ENCODE peak calls at places on chromosomes 6 and 20, in five cellular contexts. K is HCT116, O is HepG2, T is ovary, P is DND-41. I is an unnamed sample.

GRCh38 chr20:6007094-6007528 is 46.7 kb downstream of the LRRN4 start:
- DNase-seq in K (no peak), O (peak; percentile 65), T (no peak), P (peak; percentile 19), I (no peak)

GRCh38 chr6:17847203-17847602 is 140.2 kb downstream of the KIF13A start:
- DNase-seq in K (no peak), O (no peak), T (no peak), P (no peak), I (no peak)

GRCh38 chr20:45316150-45317080 is 8.3 kb upstream of the MATN4 start:
- DNase-seq in K (no peak), O (no peak), T (no peak), P (no peak), I (no peak)

GRCh38 chr6:29828471-29828797 is 809 bp downstream of the HLA-G start:
- DNase-seq in K (no peak), O (no peak), T (no peak), P (no peak), I (no peak)

GRCh38 chr20:23923311-23923710 is 43.8 kb upstream of the CST5 start:
- DNase-seq in K (no peak), O (no peak), T (no peak), P (no peak), I (no peak)

GRCh38 chr20:32510601-32511357 is 74.4 kb downstream of the NOL4L start:
- DNase-seq in K (no peak), O (peak; percentile 44), T (no peak), P (peak; percentile 41), I (no peak)

GRCh38 chr20:50348118-50348517 is 157.5 kb downstream of the CEBPB start:
- DNase-seq in K (no peak), O (no peak), T (no peak), P (no peak), I (no peak)

GRCh38 chr6:143401636-143402370 is 48.7 kb downstream of the ADAT2 start:
- DNase-seq in K (no peak), O (no peak), T (no peak), P (no peak), I (no peak)

GRCh38 chr20:12970372-12970821 is 38.4 kb upstream of the SPTLC3 start:
- DNase-seq in K (no peak), O (peak; percentile 74), T (no peak), P (peak; percentile 12), I (peak; percentile 16)

GRCh38 chr6:84027340-84028183 is 6.0 kb upstream of the MRAP2 start:
- DNase-seq in K (no peak), O (no peak), T (no peak), P (no peak), I (no peak)

GRCh38 chr20:25217161-25218108 is 21.9 kb downstream of the ENTPD6 start:
- DNase-seq in K (no peak), O (no peak), T (no peak), P (no peak), I (no peak)

GRCh38 chr20:50257860-50258259 is 67.2 kb downstream of the CEBPB start:
- DNase-seq in K (no peak), O (no peak), T (no peak), P (no peak), I (no peak)

GRCh38 chr6:411402-412145 is 20.0 kb downstream of the IRF4 start:
- DNase-seq in K (no peak), O (no peak), T (no peak), P (no peak), I (no peak)

GRCh38 chr6:68279793-68280557 is 355.1 kb upstream of the ADGRB3 start:
- DNase-seq in K (no peak), O (no peak), T (no peak), P (no peak), I (no peak)

GRCh38 chr20:21398505-21399057 is 1.3 kb upstream of the NKX2-4 start:
- DNase-seq in K (no peak), O (no peak), T (no peak), P (no peak), I (no peak)
- H3K4me3 ChIP-seq in K (no peak overlapping the region), O (no peak overlapping the region), T (no peak overlapping the region), P (no peak overlapping the region), I (no peak overlapping the region)

DNA sequence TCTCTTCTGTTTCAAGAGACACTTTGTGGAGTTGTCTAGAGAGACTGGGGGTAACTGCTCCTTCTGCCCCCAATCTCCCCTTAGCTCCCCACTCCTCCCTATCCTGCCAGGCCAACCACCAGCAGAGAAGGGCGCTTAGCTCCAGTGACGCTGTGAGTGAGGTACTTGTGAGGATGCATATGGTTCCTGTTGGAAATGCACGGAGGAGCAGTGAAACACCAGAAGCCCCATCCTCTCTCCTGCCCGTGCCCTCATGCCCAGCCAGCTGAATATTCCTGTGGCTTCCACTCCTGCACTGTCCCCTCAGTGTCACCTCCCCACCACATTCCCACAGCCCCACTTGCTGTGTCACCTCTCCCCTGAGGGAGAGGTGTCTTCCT is 11.9 kb downstream of the NT5E start:
- DNase-seq in K (no peak), O (no peak), T (no peak), P (no peak), I (no peak)
- H3K27ac ChIP-seq in K (no peak overlapping the region), O (no peak overlapping the region), T (peak overlapping the region; percentile 88), P (no peak overlapping the region), I (no peak overlapping the region)

GRCh38 chr6:28544211-28544610 is 18.5 kb downstream of the GPX5 start:
- DNase-seq in K (no peak), O (no peak), T (no peak), P (no peak), I (no peak)
- H3K4me3 ChIP-seq in K (no peak overlapping the region), O (peak overlapping the region; percentile 53), T (peak overlapping the region; percentile 15), P (no peak overlapping the region), I (peak overlapping the region; percentile 34)

GRCh38 chr6:46735720-46736031 is 501 bp upstream of the PLA2G7 start:
- DNase-seq in K (no peak), O (no peak), T (no peak), P (no peak), I (no peak)
- H3K27ac ChIP-seq in K (peak overlapping the region; percentile 43), O (no peak overlapping the region), T (no peak overlapping the region), P (no peak overlapping the region), I (no peak overlapping the region)

GRCh38 chr20:56890011-56890410 is 260.9 kb downstream of the TFAP2C start:
- DNase-seq in K (no peak), O (no peak), T (no peak), P (no peak), I (no peak)
- H3K4me3 ChIP-seq in K (no peak overlapping the region), O (no peak overlapping the region), T (no peak overlapping the region), P (no peak overlapping the region), I (no peak overlapping the region)

DNA sequence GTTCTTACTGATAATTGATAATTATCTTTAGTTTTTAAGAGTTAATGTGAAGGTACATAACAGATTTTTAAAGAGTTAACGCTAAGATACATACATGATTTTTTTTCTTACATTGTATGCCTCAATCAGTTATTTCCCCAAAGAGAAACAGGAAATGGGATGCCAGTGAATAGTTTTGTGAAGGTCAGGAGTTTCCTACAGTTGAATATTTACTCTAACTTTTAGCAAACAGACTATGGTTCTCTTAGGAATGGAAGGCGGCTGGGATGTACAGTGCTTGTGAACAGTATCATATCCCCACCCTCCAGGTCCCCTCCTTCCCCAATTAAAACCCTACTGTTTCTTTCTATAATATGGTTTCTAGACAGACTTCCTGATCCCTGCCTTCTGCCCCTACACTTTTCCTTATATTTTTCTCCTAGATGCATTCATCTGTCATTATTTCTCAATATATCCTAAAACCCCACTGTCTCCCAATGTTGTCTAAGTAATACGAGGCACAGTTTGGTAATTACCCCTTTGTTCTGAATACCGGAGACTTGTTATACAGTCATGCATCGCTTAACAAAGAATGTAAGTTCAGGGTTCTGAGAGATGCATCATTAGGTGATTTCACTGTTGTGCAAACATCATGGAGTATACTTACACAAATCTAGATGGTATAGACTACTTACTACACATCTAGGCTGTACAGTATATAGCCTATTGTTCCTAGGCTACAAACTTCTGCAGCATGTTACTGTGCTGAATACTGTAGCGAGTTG is 29.2 kb downstream of the SLC35A1 start:
- DNase-seq in K (no peak), O (peak; percentile 46), T (no peak), P (no peak), I (no peak)
- H3K27ac ChIP-seq in K (no peak overlapping the region), O (no peak overlapping the region), T (no peak overlapping the region), P (no peak overlapping the region), I (no peak overlapping the region)

GRCh38 chr6:20669571-20670314 is 135.5 kb downstream of the CDKAL1 start:
- DNase-seq in K (no peak), O (no peak), T (no peak), P (no peak), I (no peak)

GRCh38 chr6:20673458-20673857 is 139.2 kb downstream of the CDKAL1 start:
- DNase-seq in K (no peak), O (no peak), T (no peak), P (no peak), I (no peak)

GRCh38 chr6:20670750-20671149 is 136.5 kb downstream of the CDKAL1 start:
- DNase-seq in K (no peak), O (no peak), T (no peak), P (no peak), I (no peak)

GRCh38 chr6:20674664-20675063 is 140.4 kb downstream of the CDKAL1 start:
- DNase-seq in K (no peak), O (no peak), T (no peak), P (no peak), I (no peak)

DNA sequence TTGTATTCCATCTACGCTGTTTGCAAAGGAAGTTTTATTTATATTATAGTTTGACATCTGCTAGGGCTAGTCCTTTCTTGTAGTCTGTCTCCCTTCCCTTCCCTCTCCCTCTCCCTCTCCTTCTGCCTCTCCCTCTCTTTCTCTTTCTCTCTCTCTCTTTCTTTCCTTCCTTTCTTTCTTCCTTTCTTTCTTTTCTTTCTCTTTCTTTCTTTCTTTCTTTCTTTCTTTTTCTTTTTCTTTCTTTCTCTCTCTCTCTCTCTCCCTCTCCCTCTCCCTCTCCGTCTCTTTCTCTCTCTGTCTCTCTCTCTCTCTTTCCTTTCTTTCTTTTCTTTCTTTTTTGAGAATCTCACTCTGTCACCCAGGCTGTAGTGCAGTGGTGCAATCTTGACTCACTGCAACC is 137.8 kb downstream of the CDKAL1 start:
- DNase-seq in K (no peak), O (no peak), T (no peak), P (no peak), I (no peak)
- H3K4me3 ChIP-seq in K (no peak overlapping the region), O (no peak overlapping the region), T (no peak overlapping the region), P (no peak overlapping the region), I (no peak overlapping the region)

I was measured in AG04450.